ENCODE peak calls at places on chromosomes 12 and 14, in six cellular contexts. One of them, this sample, is unnamed.
A peak's percentile ranks its signal among the peaks of the same experiment; 100 is the strongest.

GRCh38 chr12:39692258-39692853 is 72.8 kb upstream of the ABCD2 start:
- DNase-seq in lung: no peak
- DNase-seq in cardiac muscle cell: peak; percentile 27
- DNase-seq in gastrocnemius medialis: no peak
- DNase-seq in psoas muscle: no peak
- DNase-seq in AG09309: no peak
- DNase-seq in this sample: no peak

GRCh38 chr12:131194166-131194565 is 240.5 kb downstream of the ADGRD1 start:
- DNase-seq in lung: no peak
- DNase-seq in cardiac muscle cell: no peak
- DNase-seq in gastrocnemius medialis: no peak
- DNase-seq in psoas muscle: no peak
- DNase-seq in AG09309: no peak
- DNase-seq in this sample: no peak

GRCh38 chr14:48350971-48351370 is 675.6 kb upstream of the MDGA2 start:
- DNase-seq in lung: no peak
- DNase-seq in cardiac muscle cell: no peak
- DNase-seq in gastrocnemius medialis: no peak
- DNase-seq in psoas muscle: no peak
- DNase-seq in AG09309: no peak
- DNase-seq in this sample: no peak

GRCh38 chr12:115871714-115872113 is 405.8 kb downstream of the MED13L start:
- DNase-seq in lung: no peak
- DNase-seq in cardiac muscle cell: peak; percentile 45
- DNase-seq in gastrocnemius medialis: no peak
- DNase-seq in psoas muscle: no peak
- DNase-seq in AG09309: no peak
- DNase-seq in this sample: no peak

GRCh38 chr12:4434299-4434698 is 11.3 kb downstream of the FGF6 start:
- DNase-seq in lung: no peak
- DNase-seq in cardiac muscle cell: no peak
- DNase-seq in gastrocnemius medialis: no peak
- DNase-seq in psoas muscle: no peak
- DNase-seq in AG09309: no peak
- DNase-seq in this sample: no peak

GRCh38 chr14:35849122-35849521 is 23.0 kb downstream of the BRMS1L start:
- DNase-seq in lung: no peak
- DNase-seq in cardiac muscle cell: no peak
- DNase-seq in gastrocnemius medialis: no peak
- DNase-seq in psoas muscle: no peak
- DNase-seq in AG09309: no peak
- DNase-seq in this sample: no peak

GRCh38 chr14:101819251-101819990 is 57.9 kb downstream of the PPP2R5C start:
- DNase-seq in lung: no peak
- DNase-seq in cardiac muscle cell: no peak
- DNase-seq in gastrocnemius medialis: no peak
- DNase-seq in psoas muscle: no peak
- DNase-seq in AG09309: no peak
- DNase-seq in this sample: no peak

GRCh38 chr12:57148469-57149308 is 1.3 kb upstream of the LRP1-AS start:
- DNase-seq in lung: no peak
- DNase-seq in cardiac muscle cell: peak; percentile 90
- DNase-seq in gastrocnemius medialis: peak; percentile 64
- DNase-seq in psoas muscle: peak; percentile 85
- DNase-seq in AG09309: no peak
- DNase-seq in this sample: no peak

GRCh38 chr14:68794130-68794855 is 1.4 kb upstream of the ZFP36L1 start:
- DNase-seq in lung: peak; percentile 90
- DNase-seq in cardiac muscle cell: peak; percentile 96
- DNase-seq in gastrocnemius medialis: peak; percentile 90
- DNase-seq in psoas muscle: peak; percentile 95
- DNase-seq in AG09309: peak; percentile 93
- DNase-seq in this sample: peak; percentile 85

DNA sequence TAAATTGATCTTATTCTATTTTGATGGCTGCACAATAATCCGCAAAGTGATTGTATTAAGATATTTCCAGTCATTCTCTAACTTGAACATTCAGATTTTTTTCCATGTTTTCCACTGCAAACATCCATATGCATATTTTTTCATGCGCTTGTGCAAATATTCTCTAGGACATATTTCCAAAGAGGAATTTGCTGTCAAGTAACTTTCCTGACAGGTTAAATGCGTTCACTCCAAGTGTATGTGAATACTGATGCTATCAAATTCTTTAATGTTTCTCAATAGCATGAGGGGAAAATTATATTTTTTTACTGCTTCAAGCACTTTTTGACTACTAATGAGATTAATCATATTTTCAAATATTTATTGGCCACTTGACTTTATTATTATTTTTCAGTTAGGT is 135.3 kb upstream of the LGR5 start:
- DNase-seq in lung: no peak
- DNase-seq in cardiac muscle cell: no peak
- DNase-seq in gastrocnemius medialis: no peak
- DNase-seq in psoas muscle: no peak
- DNase-seq in AG09309: no peak
- DNase-seq in this sample: no peak
- TF ChIP-seq CTCF in lung: no peak
- TF ChIP-seq CTCF in cardiac muscle cell: no peak
- TF ChIP-seq CTCF in gastrocnemius medialis: no peak
- TF ChIP-seq CTCF in psoas muscle: no peak
- TF ChIP-seq CTCF in AG09309: no peak
- TF ChIP-seq CTCF in this sample: no peak

DNA sequence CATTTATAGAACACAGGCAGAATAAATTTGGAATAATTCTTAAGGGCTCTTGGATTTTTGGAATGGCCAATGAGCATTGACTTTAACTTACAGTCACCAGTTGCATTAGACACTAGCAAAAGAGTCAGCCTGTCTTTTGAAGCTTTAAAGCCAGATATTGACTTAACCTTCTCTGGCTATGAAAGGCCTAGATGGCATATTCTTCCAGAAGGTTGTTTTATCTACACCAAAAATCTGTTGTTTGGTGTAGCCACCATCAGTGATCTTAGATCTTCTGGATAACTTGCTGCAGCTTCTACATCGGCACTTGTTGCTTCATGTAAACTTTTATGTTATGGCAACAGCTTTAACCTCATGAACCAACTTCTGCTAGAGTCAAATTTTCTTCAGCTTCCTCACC is 10.4 kb downstream of the PCNX1 start:
- DNase-seq in lung: no peak
- DNase-seq in cardiac muscle cell: no peak
- DNase-seq in gastrocnemius medialis: no peak
- DNase-seq in psoas muscle: no peak
- DNase-seq in AG09309: no peak
- DNase-seq in this sample: no peak
- TF ChIP-seq CTCF in lung: no peak
- TF ChIP-seq CTCF in cardiac muscle cell: no peak
- TF ChIP-seq CTCF in gastrocnemius medialis: no peak
- TF ChIP-seq CTCF in psoas muscle: no peak
- TF ChIP-seq CTCF in AG09309: no peak
- TF ChIP-seq CTCF in this sample: no peak

GRCh38 chr14:85535916-85536834 is 6.2 kb downstream of the FLRT2 start:
- DNase-seq in lung: no peak
- DNase-seq in cardiac muscle cell: peak; percentile 73
- DNase-seq in gastrocnemius medialis: no peak
- DNase-seq in psoas muscle: no peak
- DNase-seq in AG09309: no peak
- DNase-seq in this sample: no peak
- TF ChIP-seq CTCF in lung: no peak
- TF ChIP-seq CTCF in cardiac muscle cell: peak; percentile 51
- TF ChIP-seq CTCF in gastrocnemius medialis: peak; percentile 43
- TF ChIP-seq CTCF in psoas muscle: peak; percentile 39
- TF ChIP-seq CTCF in AG09309: peak; percentile 36
- TF ChIP-seq CTCF in this sample: peak; percentile 12

GRCh38 chr14:105440554-105440900 is 20.9 kb downstream of the MTA1 start:
- DNase-seq in lung: no peak
- DNase-seq in cardiac muscle cell: no peak
- DNase-seq in gastrocnemius medialis: no peak
- DNase-seq in psoas muscle: no peak
- DNase-seq in AG09309: no peak
- DNase-seq in this sample: no peak

GRCh38 chr14:105439179-105439578 is 19.6 kb downstream of the MTA1 start:
- DNase-seq in lung: no peak
- DNase-seq in cardiac muscle cell: no peak
- DNase-seq in gastrocnemius medialis: no peak
- DNase-seq in psoas muscle: no peak
- DNase-seq in AG09309: no peak
- DNase-seq in this sample: no peak

GRCh38 chr14:105440992-105441391 is 21.4 kb downstream of the MTA1 start:
- DNase-seq in lung: no peak
- DNase-seq in cardiac muscle cell: no peak
- DNase-seq in gastrocnemius medialis: no peak
- DNase-seq in psoas muscle: no peak
- DNase-seq in AG09309: no peak
- DNase-seq in this sample: no peak

GRCh38 chr14:105437723-105438500 is 18.3 kb downstream of the MTA1 start:
- DNase-seq in lung: no peak
- DNase-seq in cardiac muscle cell: no peak
- DNase-seq in gastrocnemius medialis: no peak
- DNase-seq in psoas muscle: no peak
- DNase-seq in AG09309: no peak
- DNase-seq in this sample: no peak

GRCh38 chr14:105439710-105440553 is 20.3 kb downstream of the MTA1 start:
- DNase-seq in lung: no peak
- DNase-seq in cardiac muscle cell: no peak
- DNase-seq in gastrocnemius medialis: no peak
- DNase-seq in psoas muscle: peak; percentile 57
- DNase-seq in AG09309: no peak
- DNase-seq in this sample: no peak
- TF ChIP-seq CTCF in lung: no peak
- TF ChIP-seq CTCF in cardiac muscle cell: no peak
- TF ChIP-seq CTCF in gastrocnemius medialis: no peak
- TF ChIP-seq CTCF in psoas muscle: peak; percentile 15
- TF ChIP-seq CTCF in AG09309: peak; percentile 23
- TF ChIP-seq CTCF in this sample: no peak

GRCh38 chr12:102954143-102954542 is 3.3 kb upstream of the ASCL1 start:
- DNase-seq in lung: no peak
- DNase-seq in cardiac muscle cell: no peak
- DNase-seq in gastrocnemius medialis: no peak
- DNase-seq in psoas muscle: no peak
- DNase-seq in AG09309: no peak
- DNase-seq in this sample: no peak

GRCh38 chr12:102950950-102951490 is 6.5 kb upstream of the ASCL1 start:
- DNase-seq in lung: no peak
- DNase-seq in cardiac muscle cell: no peak
- DNase-seq in gastrocnemius medialis: no peak
- DNase-seq in psoas muscle: no peak
- DNase-seq in AG09309: no peak
- DNase-seq in this sample: no peak

GRCh38 chr12:102948941-102949352 is 8.5 kb upstream of the ASCL1 start:
- DNase-seq in lung: no peak
- DNase-seq in cardiac muscle cell: peak; percentile 60
- DNase-seq in gastrocnemius medialis: no peak
- DNase-seq in psoas muscle: no peak
- DNase-seq in AG09309: no peak
- DNase-seq in this sample: no peak

GRCh38 chr12:102953221-102953620 is 4.3 kb upstream of the ASCL1 start:
- DNase-seq in lung: no peak
- DNase-seq in cardiac muscle cell: no peak
- DNase-seq in gastrocnemius medialis: no peak
- DNase-seq in psoas muscle: no peak
- DNase-seq in AG09309: no peak
- DNase-seq in this sample: no peak

GRCh38 chr12:102950107-102950949 is 7.1 kb upstream of the ASCL1 start:
- DNase-seq in lung: no peak
- DNase-seq in cardiac muscle cell: no peak
- DNase-seq in gastrocnemius medialis: no peak
- DNase-seq in psoas muscle: no peak
- DNase-seq in AG09309: no peak
- DNase-seq in this sample: no peak
- TF ChIP-seq CTCF in lung: no peak
- TF ChIP-seq CTCF in cardiac muscle cell: no peak
- TF ChIP-seq CTCF in gastrocnemius medialis: no peak
- TF ChIP-seq CTCF in psoas muscle: no peak
- TF ChIP-seq CTCF in AG09309: no peak
- TF ChIP-seq CTCF in this sample: no peak